ENCODE peak calls at places on chromosome 2, in five cellular contexts. O is body of pancreas, J is spleen, C is heart right ventricle, X is endothelial cell of umbilical vein. G is an unnamed sample.

GRCh38 chr2:47070920-47071824 is 83.9 kb downstream of the STPG4 start:
- DNase-seq in O (peak; percentile 45), J (no peak), C (peak; percentile 71), X (peak; percentile 65), G (no peak)

GRCh38 chr2:232203936-232204335 is 174.6 kb upstream of the ALPP start:
- DNase-seq in O (no peak), J (no peak), C (no peak), X (no peak), G (no peak)

GRCh38 chr2:216615298-216616082 is 17.7 kb upstream of the IGFBP2 start:
- DNase-seq in O (no peak), J (no peak), C (no peak), X (no peak), G (peak; percentile 80)

GRCh38 chr2:98036349-98037000 is 40.7 kb upstream of the TMEM131 start:
- DNase-seq in O (no peak), J (no peak), C (peak; percentile 57), X (no peak), G (peak; percentile 58)

GRCh38 chr2:220703279-220703678 is 868.8 kb downstream of the EPHA4 start:
- DNase-seq in O (no peak), J (no peak), C (no peak), X (no peak), G (no peak)

GRCh38 chr2:10326707-10327594 is 24.2 kb downstream of the HPCAL1 start:
- DNase-seq in O (peak; percentile 29), J (no peak), C (peak; percentile 65), X (no peak), G (no peak)

GRCh38 chr2:134795765-134796164 is 42.7 kb upstream of the ACMSD start:
- DNase-seq in O (no peak), J (no peak), C (no peak), X (no peak), G (no peak)

GRCh38 chr2:235416816-235417499 is 76.9 kb upstream of the AGAP1 start:
- DNase-seq in O (no peak), J (no peak), C (no peak), X (no peak), G (no peak)

GRCh38 chr2:88561646-88562388 is 65.4 kb downstream of the EIF2AK3 start:
- DNase-seq in O (no peak), J (no peak), C (no peak), X (no peak), G (no peak)

GRCh38 chr2:239811001-239811798 is 213.9 kb downstream of the NDUFA10 start:
- DNase-seq in O (no peak), J (peak; percentile 45), C (no peak), X (no peak), G (no peak)

GRCh38 chr2:231707625-231708049 is 688 bp upstream of the PTMA start:
- DNase-seq in O (no peak), J (no peak), C (no peak), X (peak; percentile 69), G (no peak)

GRCh38 chr2:134762508-134762907 is 43.7 kb upstream of the TMEM163 start:
- DNase-seq in O (peak; percentile 29), J (no peak), C (no peak), X (no peak), G (no peak)

GRCh38 chr2:227805578-227805977 is 8.1 kb upstream of the CCL20 start:
- DNase-seq in O (no peak), J (no peak), C (no peak), X (no peak), G (no peak)

DNA sequence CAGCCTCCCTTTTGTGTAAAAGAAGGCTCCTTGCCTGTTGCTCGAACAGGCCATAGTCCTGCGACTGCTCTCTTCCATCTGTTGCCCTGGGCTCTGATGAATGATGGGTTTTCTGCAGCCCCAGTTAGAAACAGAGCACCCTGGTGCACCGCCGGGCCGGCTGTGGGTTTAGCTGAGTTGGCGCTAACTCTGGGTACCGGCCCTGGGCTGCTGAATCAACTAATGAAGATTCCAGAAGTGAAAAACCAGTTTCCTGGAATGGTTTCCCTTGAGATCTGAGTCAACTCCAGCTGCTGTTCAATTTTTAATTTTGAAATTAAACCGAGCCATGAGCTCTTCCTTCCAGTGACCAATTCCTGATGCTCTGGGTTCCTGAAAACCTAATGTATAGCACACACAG is 5.7 kb downstream of the COL6A3 start:
- DNase-seq in O (no peak), J (no peak), C (no peak), X (no peak), G (no peak)
- H3K4me3 ChIP-seq in O (no peak overlapping the region), J (no peak overlapping the region), C (no peak overlapping the region), X (no peak overlapping the region), G (no peak overlapping the region)

DNA sequence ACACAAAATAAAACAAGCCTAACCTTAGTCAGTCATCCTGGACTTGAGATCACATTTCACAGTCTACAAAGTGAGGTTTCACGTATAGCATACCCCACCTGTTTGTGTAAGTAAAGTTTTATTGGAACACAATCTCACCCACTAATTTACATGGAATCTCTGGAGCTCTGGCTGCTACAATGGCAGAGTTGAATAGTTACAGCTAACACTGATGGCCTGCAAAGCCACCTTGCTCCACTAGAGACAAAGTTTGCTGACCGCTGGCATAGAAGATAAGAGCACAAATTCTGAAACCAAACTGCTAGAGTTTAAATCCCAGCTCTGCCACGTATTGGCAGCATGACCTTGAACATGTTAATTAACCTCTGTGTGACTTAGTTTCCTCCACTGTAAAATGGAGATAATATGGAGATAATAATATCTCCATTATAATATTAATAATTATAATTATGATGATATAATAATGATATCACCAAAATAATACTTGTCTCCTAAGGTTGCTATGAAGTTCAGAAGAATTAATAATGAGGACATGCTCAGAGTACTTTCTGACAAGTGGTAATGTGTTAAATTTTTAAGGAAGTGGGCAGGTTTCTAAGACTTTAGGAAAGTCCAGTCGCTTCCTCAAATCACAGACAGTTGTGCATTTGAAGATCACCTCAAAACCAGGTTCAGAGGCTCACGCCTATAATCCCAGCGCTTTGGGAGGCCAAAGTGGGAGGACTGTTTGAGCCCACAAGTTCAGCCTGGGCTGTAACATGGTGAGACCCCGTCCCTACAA is 204.6 kb downstream of the SH3RF3 start:
- DNase-seq in O (no peak), J (no peak), C (no peak), X (peak; percentile 61), G (no peak)
- TF ChIP-seq CTCF in O (peak; percentile 24), J (no peak), C (no peak), X (peak; percentile 45), G (peak; percentile 14)

GRCh38 chr2:207045531-207045930 is 106.2 kb downstream of the CPO start:
- DNase-seq in O (no peak), J (no peak), C (no peak), X (no peak), G (no peak)

GRCh38 chr2:207044963-207045362 is 105.6 kb downstream of the CPO start:
- DNase-seq in O (no peak), J (no peak), C (no peak), X (no peak), G (no peak)

GRCh38 chr2:207048421-207048820 is 109.1 kb downstream of the CPO start:
- DNase-seq in O (no peak), J (no peak), C (no peak), X (no peak), G (no peak)

GRCh38 chr2:207044380-207044779 is 105.1 kb downstream of the CPO start:
- DNase-seq in O (no peak), J (no peak), C (no peak), X (no peak), G (no peak)

DNA sequence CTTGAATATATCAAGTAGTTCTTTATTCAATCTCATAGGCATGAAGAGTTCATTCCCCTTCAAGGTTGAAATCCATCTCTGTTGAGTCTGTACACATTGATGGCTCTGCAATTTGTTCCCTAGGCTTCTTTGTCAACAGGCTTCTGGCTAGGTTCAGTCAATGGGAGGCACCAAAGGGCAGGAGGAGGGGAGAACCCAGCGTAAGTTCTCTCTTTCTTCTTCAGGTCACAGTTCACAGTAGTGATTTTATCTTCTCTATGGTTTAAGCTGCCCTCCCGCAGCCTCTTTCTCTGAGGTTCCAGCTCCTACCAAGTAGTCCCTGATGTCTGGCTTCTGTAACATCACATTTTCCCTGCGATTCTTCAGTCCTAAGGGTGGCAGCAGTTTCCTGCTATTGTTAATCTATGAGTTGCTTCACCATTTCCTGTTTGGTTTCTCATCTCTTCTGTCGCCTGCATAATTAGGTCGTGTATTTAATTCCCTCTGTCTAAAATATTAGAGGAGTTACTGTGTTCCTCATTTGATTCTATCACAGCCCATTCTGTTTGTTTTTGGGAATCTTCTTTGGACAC is 107.4 kb downstream of the CPO start:
- DNase-seq in O (no peak), J (no peak), C (no peak), X (peak; percentile 54), G (no peak)
- H3K4me3 ChIP-seq in O (no peak overlapping the region), J (no peak overlapping the region), C (no peak overlapping the region), X (no peak overlapping the region), G (no peak overlapping the region)

GRCh38 chr2:50535971-50536759 is 495.8 kb downstream of the NRXN1 start:
- DNase-seq in O (no peak), J (no peak), C (no peak), X (no peak), G (no peak)
- TF ChIP-seq CTCF in O (peak; percentile 54), J (no peak), C (peak; percentile 22), X (no peak), G (peak; percentile 67)

GRCh38 chr2:21452678-21453077 is 328.9 kb downstream of the TDRD15 start:
- DNase-seq in O (no peak), J (no peak), C (no peak), X (no peak), G (no peak)
- H3K4me3 ChIP-seq in O (no peak overlapping the region), J (no peak overlapping the region), C (no peak overlapping the region), X (no peak overlapping the region), G (no peak overlapping the region)

G was measured in LNCaP clone FGC.